ENCODE peak calls at places on chromosome 14, in five cellular contexts. One of them, this sample, is unnamed.

GRCh38 chr14:69049675-69050074 is 70.6 kb upstream of the ACTN1 start:
- DNase-seq in A549: no peak
- DNase-seq in neural progenitor cell: no peak
- DNase-seq in right atrium auricular region: peak; percentile 81
- DNase-seq in hepatocyte: peak; percentile 57
- DNase-seq in this sample: no peak

GRCh38 chr14:90105756-90106155 is 44.0 kb downstream of the KCNK13 start:
- DNase-seq in neural progenitor cell: no peak
- DNase-seq in hepatocyte: no peak
- DNase-seq in right atrium auricular region: no peak
- DNase-seq in A549: no peak
- DNase-seq in this sample: no peak

GRCh38 chr14:93008381-93008780 is 85.4 kb downstream of the CHGA start:
- DNase-seq in hepatocyte: no peak
- DNase-seq in A549: no peak
- DNase-seq in right atrium auricular region: no peak
- DNase-seq in neural progenitor cell: no peak
- DNase-seq in this sample: no peak

GRCh38 chr14:21070083-21070609 is at the start of gene ARHGEF40:
- DNase-seq in neural progenitor cell: peak; percentile 84
- DNase-seq in hepatocyte: peak; percentile 85
- DNase-seq in A549: peak; percentile 40
- DNase-seq in right atrium auricular region: no peak
- DNase-seq in this sample: peak; percentile 86

GRCh38 chr14:96038920-96039632 is at the start of gene C14orf132:
- DNase-seq in A549: peak; percentile 52
- DNase-seq in hepatocyte: peak; percentile 78
- DNase-seq in neural progenitor cell: peak; percentile 75
- DNase-seq in right atrium auricular region: peak; percentile 73
- DNase-seq in this sample: peak; percentile 88

GRCh38 chr14:42335918-42336317 is 729.2 kb downstream of the LRFN5 start:
- DNase-seq in right atrium auricular region: no peak
- DNase-seq in A549: no peak
- DNase-seq in hepatocyte: no peak
- DNase-seq in neural progenitor cell: peak; percentile 65
- DNase-seq in this sample: peak; percentile 69

GRCh38 chr14:81138429-81138828 is 82.3 kb downstream of the GTF2A1 start:
- DNase-seq in neural progenitor cell: no peak
- DNase-seq in A549: no peak
- DNase-seq in hepatocyte: no peak
- DNase-seq in right atrium auricular region: no peak
- DNase-seq in this sample: no peak

GRCh38 chr14:69571879-69572633 is 2.6 kb downstream of the CCDC177 start:
- DNase-seq in neural progenitor cell: no peak
- DNase-seq in A549: no peak
- DNase-seq in right atrium auricular region: no peak
- DNase-seq in hepatocyte: peak; percentile 67
- DNase-seq in this sample: peak; percentile 87

GRCh38 chr14:34355584-34356266 is 106.3 kb downstream of the SPTSSA start:
- DNase-seq in A549: no peak
- DNase-seq in right atrium auricular region: peak; percentile 63
- DNase-seq in hepatocyte: no peak
- DNase-seq in neural progenitor cell: no peak
- DNase-seq in this sample: no peak

GRCh38 chr14:68757618-68758081 is 35.2 kb downstream of the ZFP36L1 start:
- DNase-seq in A549: no peak
- DNase-seq in hepatocyte: peak; percentile 35
- DNase-seq in neural progenitor cell: no peak
- DNase-seq in right atrium auricular region: no peak
- DNase-seq in this sample: no peak

GRCh38 chr14:106187176-106187670 is 660.8 kb downstream of the TMEM121 start:
- DNase-seq in neural progenitor cell: no peak
- DNase-seq in right atrium auricular region: no peak
- DNase-seq in hepatocyte: no peak
- DNase-seq in A549: no peak
- DNase-seq in this sample: no peak

DNA sequence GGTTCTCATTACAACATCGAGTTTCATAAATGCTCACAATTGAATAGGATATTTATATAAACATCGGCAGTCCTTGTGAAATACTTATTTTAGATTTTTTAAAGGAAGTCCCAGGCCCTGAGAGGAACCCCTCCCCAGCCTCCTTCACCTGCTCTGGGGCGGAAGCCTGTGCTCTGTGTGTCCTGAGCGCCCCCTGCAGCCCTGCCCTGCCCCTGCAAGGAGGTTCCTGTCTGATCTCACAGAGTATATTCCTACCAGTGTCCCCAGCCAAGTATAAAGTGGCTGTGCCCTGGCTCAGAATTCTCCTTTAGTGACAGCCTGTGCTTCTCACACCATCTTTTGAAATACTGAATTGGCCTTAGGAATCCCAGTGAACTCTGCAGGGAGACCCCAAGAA is 659.5 kb downstream of the TMEM121 start:
- DNase-seq in hepatocyte: no peak
- DNase-seq in neural progenitor cell: no peak
- DNase-seq in A549: no peak
- DNase-seq in right atrium auricular region: no peak
- DNase-seq in this sample: no peak
- TF ChIP-seq CTCF in hepatocyte: no peak
- TF ChIP-seq CTCF in neural progenitor cell: no peak
- TF ChIP-seq CTCF in A549: no peak
- TF ChIP-seq CTCF in right atrium auricular region: no peak
- TF ChIP-seq CTCF in this sample: no peak

GRCh38 chr14:59248170-59248569 is 59.7 kb downstream of the DAAM1 start:
- DNase-seq in right atrium auricular region: no peak
- DNase-seq in hepatocyte: no peak
- DNase-seq in neural progenitor cell: peak; percentile 13
- DNase-seq in A549: no peak
- DNase-seq in this sample: no peak

GRCh38 chr14:59245809-59246295 is 57.4 kb downstream of the DAAM1 start:
- DNase-seq in right atrium auricular region: no peak
- DNase-seq in neural progenitor cell: no peak
- DNase-seq in hepatocyte: no peak
- DNase-seq in A549: no peak
- DNase-seq in this sample: no peak

GRCh38 chr14:59251811-59252771 is 63.6 kb downstream of the DAAM1 start:
- DNase-seq in hepatocyte: no peak
- DNase-seq in right atrium auricular region: no peak
- DNase-seq in A549: no peak
- DNase-seq in neural progenitor cell: peak; percentile 39
- DNase-seq in this sample: no peak

GRCh38 chr14:59246566-59246965 is 58.1 kb downstream of the DAAM1 start:
- DNase-seq in hepatocyte: no peak
- DNase-seq in A549: no peak
- DNase-seq in right atrium auricular region: no peak
- DNase-seq in neural progenitor cell: no peak
- DNase-seq in this sample: no peak

GRCh38 chr14:59249029-59249428 is 60.6 kb downstream of the DAAM1 start:
- DNase-seq in hepatocyte: no peak
- DNase-seq in neural progenitor cell: peak; percentile 7
- DNase-seq in A549: no peak
- DNase-seq in right atrium auricular region: no peak
- DNase-seq in this sample: no peak
- H3K4me1 ChIP-seq in hepatocyte: peaks cover 16% of the 10 kb centered on the region
- H3K4me1 ChIP-seq in neural progenitor cell: peaks cover 37% of the 10 kb centered on the region
- H3K4me1 ChIP-seq in A549: peaks cover 20% of the 10 kb centered on the region
- H3K4me1 ChIP-seq in right atrium auricular region: peaks cover 60% of the 10 kb centered on the region
- H3K4me1 ChIP-seq in this sample: peaks cover 23% of the 10 kb centered on the region

DNA sequence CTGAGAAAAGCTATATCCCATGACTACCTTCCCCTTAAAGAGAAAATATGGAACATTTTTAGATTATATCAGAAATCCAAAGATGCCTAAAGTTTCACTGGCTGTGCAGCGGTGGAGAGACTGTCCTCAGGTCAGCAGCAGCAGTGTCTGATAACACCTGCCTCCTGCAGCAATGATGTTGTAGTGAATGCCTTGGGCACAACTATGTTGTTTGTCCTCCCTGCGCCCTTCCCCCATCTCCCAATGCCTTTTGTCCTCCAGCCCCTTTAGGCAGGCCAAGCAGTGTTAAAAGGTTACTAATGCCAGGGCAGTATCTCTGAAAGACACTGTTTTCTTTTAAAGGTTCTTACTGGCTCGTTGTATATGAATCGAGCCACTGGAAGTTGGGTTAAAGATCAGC is 13.2 kb downstream of the RTRAF start:
- DNase-seq in right atrium auricular region: no peak
- DNase-seq in A549: no peak
- DNase-seq in neural progenitor cell: peak; percentile 30
- DNase-seq in hepatocyte: no peak
- DNase-seq in this sample: no peak
- H3K27ac ChIP-seq in right atrium auricular region: peak overlapping the region; percentile 56
- H3K27ac ChIP-seq in A549: no peak overlapping the region
- H3K27ac ChIP-seq in neural progenitor cell: no peak overlapping the region
- H3K27ac ChIP-seq in hepatocyte: no peak overlapping the region
- H3K27ac ChIP-seq in this sample: no peak overlapping the region

GRCh38 chr14:77130386-77130785 is 11.2 kb downstream of the ZDHHC22 start:
- DNase-seq in hepatocyte: no peak
- DNase-seq in A549: no peak
- DNase-seq in neural progenitor cell: no peak
- DNase-seq in right atrium auricular region: peak; percentile 16
- DNase-seq in this sample: peak; percentile 23

GRCh38 chr14:77133718-77134338 is 7.8 kb downstream of the ZDHHC22 start:
- DNase-seq in A549: peak; percentile 65
- DNase-seq in right atrium auricular region: no peak
- DNase-seq in neural progenitor cell: peak; percentile 95
- DNase-seq in hepatocyte: peak; percentile 88
- DNase-seq in this sample: peak; percentile 98

GRCh38 chr14:77128414-77128891 is 13.1 kb downstream of the ZDHHC22 start:
- DNase-seq in right atrium auricular region: no peak
- DNase-seq in A549: no peak
- DNase-seq in hepatocyte: no peak
- DNase-seq in neural progenitor cell: no peak
- DNase-seq in this sample: peak; percentile 30

GRCh38 chr14:77131206-77131605 is 10.4 kb downstream of the ZDHHC22 start:
- DNase-seq in right atrium auricular region: no peak
- DNase-seq in neural progenitor cell: no peak
- DNase-seq in hepatocyte: no peak
- DNase-seq in A549: no peak
- DNase-seq in this sample: peak; percentile 17

DNA sequence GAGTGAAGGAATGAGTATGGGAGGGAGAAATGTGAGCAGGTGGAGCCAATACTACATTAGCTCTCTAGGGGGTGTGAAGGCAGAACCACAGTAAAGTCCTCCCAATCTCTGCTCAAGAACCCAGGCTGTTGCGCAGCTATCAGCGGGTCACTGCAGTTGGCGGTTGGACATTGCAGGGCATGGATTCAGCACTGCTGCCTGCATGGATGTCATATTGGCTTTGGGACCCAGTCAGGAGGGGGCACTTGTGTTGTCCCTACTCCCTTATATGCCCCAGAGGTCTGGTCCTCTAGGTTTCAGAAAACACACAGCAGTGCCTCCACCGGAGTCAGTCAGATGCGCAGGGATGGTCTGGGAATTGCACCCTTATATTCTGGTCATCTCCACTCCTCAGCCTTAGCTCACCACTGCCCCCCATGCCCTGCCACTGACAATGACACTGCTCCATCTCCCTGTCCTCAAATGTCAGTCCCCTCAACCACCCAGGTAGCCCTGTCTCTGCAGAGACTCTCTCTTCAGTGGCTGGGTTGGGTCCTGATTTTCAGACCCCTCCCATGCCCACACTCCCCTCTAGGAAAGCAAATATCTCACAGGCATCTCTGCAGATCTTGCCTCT is 9.6 kb downstream of the ZDHHC22 start:
- DNase-seq in hepatocyte: no peak
- DNase-seq in A549: no peak
- DNase-seq in right atrium auricular region: no peak
- DNase-seq in neural progenitor cell: no peak
- DNase-seq in this sample: peak; percentile 51
- TF ChIP-seq CTCF in hepatocyte: no peak
- TF ChIP-seq CTCF in A549: no peak
- TF ChIP-seq CTCF in right atrium auricular region: no peak
- TF ChIP-seq CTCF in neural progenitor cell: peak; percentile 7
- TF ChIP-seq CTCF in this sample: peak; percentile 60

GRCh38 chr14:103445783-103446182 is 60.6 kb downstream of the MARK3 start:
- DNase-seq in A549: no peak
- DNase-seq in hepatocyte: no peak
- DNase-seq in neural progenitor cell: no peak
- DNase-seq in right atrium auricular region: no peak
- DNase-seq in this sample: no peak
- H3K4me1 ChIP-seq in A549: peaks cover 13% of the 10 kb centered on the region
- H3K4me1 ChIP-seq in hepatocyte: peaks cover 3% of the 10 kb centered on the region
- H3K4me1 ChIP-seq in neural progenitor cell: no peaks in the 10 kb centered on the region
- H3K4me1 ChIP-seq in right atrium auricular region: peaks cover 65% of the 10 kb centered on the region
- H3K4me1 ChIP-seq in this sample: peaks cover 21% of the 10 kb centered on the region

GRCh38 chr14:50658203-50658602 is 9.9 kb downstream of the SAV1 start:
- DNase-seq in right atrium auricular region: no peak
- DNase-seq in hepatocyte: no peak
- DNase-seq in A549: no peak
- DNase-seq in neural progenitor cell: peak; percentile 33
- DNase-seq in this sample: no peak
- H3K27ac ChIP-seq in right atrium auricular region: peak overlapping the region; percentile 41
- H3K27ac ChIP-seq in hepatocyte: peak overlapping the region; percentile 34
- H3K27ac ChIP-seq in A549: peak overlapping the region; percentile 60
- H3K27ac ChIP-seq in neural progenitor cell: no peak overlapping the region
- H3K27ac ChIP-seq in this sample: no peak overlapping the region

GRCh38 chr14:74683406-74683805 is 29.5 kb downstream of the AREL1 start:
- DNase-seq in hepatocyte: no peak
- DNase-seq in A549: no peak
- DNase-seq in right atrium auricular region: no peak
- DNase-seq in neural progenitor cell: no peak
- DNase-seq in this sample: no peak

GRCh38 chr14:74686324-74686723 is 26.6 kb downstream of the AREL1 start:
- DNase-seq in neural progenitor cell: no peak
- DNase-seq in right atrium auricular region: no peak
- DNase-seq in hepatocyte: peak; percentile 31
- DNase-seq in A549: no peak
- DNase-seq in this sample: no peak

GRCh38 chr14:74684444-74684843 is 28.4 kb downstream of the AREL1 start:
- DNase-seq in neural progenitor cell: no peak
- DNase-seq in hepatocyte: no peak
- DNase-seq in right atrium auricular region: no peak
- DNase-seq in A549: no peak
- DNase-seq in this sample: no peak

GRCh38 chr14:74685054-74685453 is 27.8 kb downstream of the AREL1 start:
- DNase-seq in hepatocyte: no peak
- DNase-seq in A549: no peak
- DNase-seq in right atrium auricular region: no peak
- DNase-seq in neural progenitor cell: no peak
- DNase-seq in this sample: no peak

DNA sequence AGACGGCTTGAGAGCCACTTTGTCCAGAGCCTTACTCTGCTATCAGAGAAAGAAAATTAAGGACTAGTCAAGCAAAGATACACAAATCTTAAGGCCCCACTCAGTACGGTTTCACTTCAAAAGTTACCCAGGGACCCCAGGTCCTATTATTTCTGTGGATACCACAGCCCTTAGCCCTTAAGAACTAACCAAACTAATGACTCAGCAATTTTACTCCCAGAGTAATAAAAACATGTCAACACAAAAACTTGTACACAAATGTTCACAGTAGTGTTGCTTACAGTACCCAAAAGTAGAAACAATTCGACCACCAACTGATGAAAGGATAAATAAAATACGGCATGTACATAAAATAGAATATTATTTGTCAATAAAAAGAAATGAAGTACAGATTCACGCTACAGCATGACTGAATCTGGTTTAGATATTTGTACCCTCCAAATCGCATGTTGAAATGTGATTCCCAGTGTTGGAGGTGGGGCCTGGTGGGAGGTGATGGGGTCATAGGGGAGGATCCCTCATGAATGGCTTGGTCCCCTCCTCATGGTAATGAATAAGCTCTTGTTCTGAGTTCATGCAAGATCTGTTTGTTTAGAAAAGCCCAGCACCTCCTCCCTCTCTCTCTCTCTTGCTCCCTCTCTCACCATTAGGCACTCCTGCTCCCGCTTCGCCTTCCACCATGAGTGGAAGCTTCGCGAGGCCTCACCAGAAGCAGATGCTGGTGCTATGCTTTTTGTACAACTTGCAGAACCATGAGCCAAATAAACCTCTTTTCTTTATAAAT is 30.5 kb downstream of the AREL1 start:
- DNase-seq in hepatocyte: no peak
- DNase-seq in A549: no peak
- DNase-seq in neural progenitor cell: no peak
- DNase-seq in right atrium auricular region: no peak
- DNase-seq in this sample: no peak
- TF ChIP-seq CTCF in hepatocyte: no peak
- TF ChIP-seq CTCF in A549: no peak
- TF ChIP-seq CTCF in neural progenitor cell: no peak
- TF ChIP-seq CTCF in right atrium auricular region: no peak
- TF ChIP-seq CTCF in this sample: no peak

This sample was measured in endodermal cell.